ENCODE peak calls at places on chromosomes 13 and 19, in four cellular contexts. P is breast epithelium, C is PC-9, M is neuronal stem cell. A is an unnamed sample.

GRCh38 chr13:77306458-77306857 is 20.4 kb downstream of the MYCBP2 start:
- DNase-seq in C (no peak), P (no peak), M (no peak), A (no peak)

GRCh38 chr13:30845297-30846214 is 60.5 kb upstream of the MEDAG start:
- DNase-seq in M (no peak), P (no peak), C (no peak), A (no peak)

GRCh38 chr13:35598233-35598632 is 121.7 kb upstream of the MAB21L1 start:
- DNase-seq in P (no peak), M (no peak), C (no peak), A (no peak)

GRCh38 chr13:74674701-74675100 is 540.5 kb upstream of the KLF12 start:
- DNase-seq in P (no peak), M (no peak), C (no peak), A (no peak)

GRCh38 chr19:7550987-7551761 is 15.7 kb downstream of the PNPLA6 start:
- DNase-seq in C (no peak), M (peak), P (no peak), A (peak)

GRCh38 chr13:90545070-90545840 is 802.2 kb upstream of the MIR17HG start:
- DNase-seq in M (no peak), P (no peak), C (peak), A (no peak)

GRCh38 chr13:75372517-75372916 is 109.5 kb downstream of the TBC1D4 start:
- DNase-seq in M (peak), P (no peak), C (peak), A (no peak)

GRCh38 chr13:56349866-56350265 is 790.9 kb upstream of the PRR20A start:
- DNase-seq in C (no peak), P (no peak), M (no peak), A (no peak)

GRCh38 chr13:94641432-94641941 is 39.8 kb downstream of the GPR180 start:
- DNase-seq in M (no peak), P (no peak), C (no peak), A (no peak)

GRCh38 chr19:5292843-5293606 is 47.6 kb downstream of the PTPRS start:
- DNase-seq in C (peak), P (peak), M (peak), A (peak)

GRCh38 chr13:108962652-108963051 is 333.2 kb downstream of the MYO16 start:
- DNase-seq in M (no peak), P (no peak), C (no peak), A (no peak)

GRCh38 chr13:28564030-28564429 is 69.1 kb upstream of the FLT1 start:
- DNase-seq in C (peak), P (no peak), M (no peak), A (peak)

GRCh38 chr13:27489456-27489855 is 39.1 kb upstream of the MTIF3 start:
- DNase-seq in M (no peak), P (no peak), C (no peak), A (no peak)

GRCh38 chr13:110010433-110011135 is 224.2 kb upstream of the IRS2 start:
- DNase-seq in C (no peak), M (no peak), P (no peak), A (no peak)

GRCh38 chr19:39126593-39127187 is 1.1 kb downstream of the PAK4 start:
- DNase-seq in M (no peak), C (peak), P (no peak), A (peak)

GRCh38 chr19:46056536-46056935 is 15.7 kb upstream of the IGFL4 start:
- DNase-seq in C (no peak), M (no peak), P (no peak), A (no peak)

GRCh38 chr19:48310227-48310626 is 15.1 kb upstream of the EMP3 start:
- DNase-seq in C (no peak), P (no peak), M (no peak), A (no peak)
- H3K27ac ChIP-seq in C (no peak), P (no peak), M (no peak), A (no peak)

GRCh38 chr19:12200020-12200419 is 37.1 kb downstream of the ZNF136 start:
- DNase-seq in C (no peak), P (no peak), M (no peak), A (no peak)

GRCh38 chr19:12194827-12195500 is 32.1 kb downstream of the ZNF136 start:
- DNase-seq in C (peak), P (peak), M (peak), A (peak)

GRCh38 chr19:12198136-12198535 is 35.2 kb downstream of the ZNF136 start:
- DNase-seq in P (no peak), M (no peak), C (no peak), A (no peak)

GRCh38 chr19:12195501-12195860 is 32.6 kb downstream of the ZNF136 start:
- DNase-seq in C (no peak), P (no peak), M (peak), A (no peak)
- H3K4me3 ChIP-seq in C (no peak), P (peak), M (peak), A (peak)

GRCh38 chr19:55340784-55341147 is 1.1 kb downstream of the KMT5C start:
- DNase-seq in P (no peak), M (no peak), C (no peak), A (no peak)

GRCh38 chr19:55339225-55340143 is at the start of gene KMT5C:
- DNase-seq in M (peak), P (peak), C (peak), A (peak)

GRCh38 chr19:55340144-55340783 is 588 bp downstream of the KMT5C start:
- DNase-seq in M (no peak), P (no peak), C (no peak), A (peak)

GRCh38 chr19:55342044-55342531 is 2.4 kb downstream of the KMT5C start:
- DNase-seq in M (no peak), C (no peak), P (no peak), A (no peak)

DNA sequence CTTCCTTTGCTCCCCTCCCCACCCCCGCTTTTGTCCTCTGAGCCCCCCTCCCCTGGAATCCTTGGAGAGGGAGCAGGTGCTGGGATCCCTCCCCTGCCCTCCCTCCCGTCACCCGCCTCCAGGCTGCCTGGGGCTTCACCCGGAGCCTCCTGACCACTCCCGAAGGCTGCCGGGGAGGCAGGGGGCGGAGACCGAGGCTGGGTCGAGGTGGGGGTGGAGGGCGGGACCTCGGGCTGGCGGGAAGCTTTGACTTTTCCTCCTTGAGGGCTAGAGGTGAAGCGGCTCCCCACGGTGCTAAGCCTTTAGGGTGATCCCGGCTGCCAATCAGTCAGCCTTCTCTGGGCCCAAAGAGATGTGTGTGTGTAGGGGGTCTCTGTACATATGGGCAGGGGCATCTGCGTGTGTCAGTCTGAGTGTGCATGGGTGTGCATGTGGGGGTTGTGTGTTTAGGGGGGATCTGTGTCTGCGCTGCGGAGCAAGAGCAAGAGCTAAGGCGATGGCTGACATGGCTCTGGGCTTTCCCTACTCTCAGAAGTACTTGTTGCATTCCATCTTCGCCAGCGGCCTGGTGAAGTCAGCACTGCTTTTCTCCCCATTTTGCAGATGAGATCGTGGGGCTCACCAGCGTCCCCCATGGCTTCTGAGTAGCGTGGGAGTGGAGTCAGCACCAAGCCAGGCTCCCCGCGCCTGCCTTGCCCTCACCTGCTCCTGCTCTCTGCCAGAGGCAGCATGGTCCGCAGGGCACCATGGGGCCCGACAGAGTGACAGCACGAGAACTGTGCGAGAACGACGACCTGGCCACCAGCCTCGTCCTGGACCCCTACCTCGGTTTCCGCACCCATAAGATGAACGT is 1.7 kb downstream of the KMT5C start:
- DNase-seq in M (peak), C (peak), P (peak), A (peak)
- H3K27ac ChIP-seq in M (peak), C (no peak), P (peak), A (no peak)

GRCh38 chr13:70255406-70255991 is 147.2 kb upstream of the KLHL1 start:
- DNase-seq in P (no peak), C (no peak), M (no peak), A (no peak)
- H3K4me3 ChIP-seq in P (no peak), C (no peak), M (no peak), A (no peak)

GRCh38 chr13:33817843-33818661 is at the start of gene RFC3:
- DNase-seq in P (peak), C (peak), M (peak), A (peak)
- H3K27ac ChIP-seq in P (peak), C (peak), M (peak), A (peak)

DNA sequence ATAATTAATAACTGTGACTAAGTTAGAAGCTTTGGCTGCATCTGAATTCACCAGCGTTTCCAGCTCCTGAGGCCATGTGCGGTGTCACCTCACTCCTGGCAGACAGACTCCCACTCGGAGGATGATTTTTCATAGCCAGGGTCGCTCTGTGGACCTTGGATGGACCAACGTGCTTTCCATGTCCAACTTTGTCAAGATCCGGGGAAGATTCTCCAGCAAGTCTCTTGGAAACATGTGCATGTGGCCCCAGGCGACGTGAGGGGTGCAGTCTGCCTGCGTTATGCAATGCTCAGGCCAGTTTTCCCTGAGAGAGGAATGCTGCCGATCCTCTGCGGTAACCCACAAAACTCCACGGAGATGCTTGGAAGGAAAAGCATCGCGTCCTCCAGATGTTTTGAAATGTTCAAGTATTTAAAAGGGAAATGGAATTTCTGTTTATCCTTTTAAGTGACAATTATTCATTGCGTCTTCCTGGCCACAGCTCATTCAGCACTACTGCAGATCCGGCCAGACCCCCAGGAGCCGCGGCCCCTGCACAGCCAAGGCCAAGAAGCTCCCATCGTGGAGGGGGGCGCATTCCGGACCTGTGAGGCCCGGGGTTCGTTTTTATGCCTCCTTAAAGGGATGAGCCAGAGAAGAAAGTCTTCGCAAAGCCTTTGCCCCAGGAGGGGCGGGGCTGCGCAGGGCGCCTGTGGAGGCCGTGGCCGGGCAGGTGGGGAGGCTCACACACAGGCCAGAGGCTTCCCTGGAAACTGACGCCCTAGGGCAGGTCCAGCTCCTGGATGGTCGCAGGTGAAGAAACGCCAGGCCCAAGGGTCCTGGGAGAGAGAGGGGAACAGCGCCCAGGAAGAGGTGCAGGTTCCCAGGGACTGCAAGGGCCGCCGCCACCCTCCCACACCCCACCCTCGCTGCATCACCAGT is 46.0 kb downstream of the C13orf46 start:
- DNase-seq in C (peak), P (peak), M (no peak), A (no peak)
- H3K4me3 ChIP-seq in C (no peak), P (no peak), M (no peak), A (no peak)

DNA sequence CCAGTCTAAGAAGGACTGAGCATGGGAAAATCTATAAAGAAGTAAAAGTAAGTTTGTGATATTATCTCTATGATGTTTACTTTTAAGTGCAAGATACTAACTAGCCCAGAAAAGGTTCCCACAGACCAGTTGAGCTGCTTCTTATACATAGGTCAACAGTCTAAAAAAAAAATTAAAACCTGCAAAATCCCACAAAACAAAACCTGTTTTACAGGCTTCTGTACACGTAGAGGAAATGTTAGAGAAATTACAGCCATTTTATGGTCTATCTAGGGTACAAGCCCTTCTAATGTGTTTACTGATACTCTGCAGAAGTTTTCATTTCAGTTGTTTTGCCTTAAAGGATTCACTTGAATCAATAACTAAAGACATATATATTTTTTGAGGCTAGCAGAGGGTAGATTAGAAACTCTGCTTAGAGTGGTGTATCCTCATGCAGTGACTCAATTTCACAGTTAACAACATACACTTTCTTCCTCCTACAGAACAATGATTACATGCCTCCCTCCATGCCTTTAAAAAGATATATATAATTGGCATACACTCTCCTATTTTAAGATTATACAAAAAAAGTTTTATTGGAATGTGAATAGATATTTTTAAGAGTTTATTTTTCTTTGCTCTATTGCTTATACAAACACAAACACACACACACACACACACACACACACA is 43.9 kb downstream of the CAB39L start:
- DNase-seq in M (no peak), P (no peak), C (no peak), A (no peak)
- H3K27ac ChIP-seq in M (no peak), P (peak), C (peak), A (peak)

GRCh38 chr19:1247747-1248453 is 483 bp upstream of the MIDN start:
- DNase-seq in C (peak), M (no peak), P (no peak), A (peak)

GRCh38 chr19:1244693-1245451 is 3.3 kb downstream of the ATP5F1D start:
- DNase-seq in M (no peak), P (no peak), C (no peak), A (peak)

GRCh38 chr19:1245884-1246816 is 2.2 kb upstream of the MIDN start:
- DNase-seq in C (no peak), M (no peak), P (no peak), A (peak)

GRCh38 chr19:1243768-1244692 is 2.5 kb downstream of the ATP5F1D start:
- DNase-seq in P (peak), M (no peak), C (peak), A (peak)

DNA sequence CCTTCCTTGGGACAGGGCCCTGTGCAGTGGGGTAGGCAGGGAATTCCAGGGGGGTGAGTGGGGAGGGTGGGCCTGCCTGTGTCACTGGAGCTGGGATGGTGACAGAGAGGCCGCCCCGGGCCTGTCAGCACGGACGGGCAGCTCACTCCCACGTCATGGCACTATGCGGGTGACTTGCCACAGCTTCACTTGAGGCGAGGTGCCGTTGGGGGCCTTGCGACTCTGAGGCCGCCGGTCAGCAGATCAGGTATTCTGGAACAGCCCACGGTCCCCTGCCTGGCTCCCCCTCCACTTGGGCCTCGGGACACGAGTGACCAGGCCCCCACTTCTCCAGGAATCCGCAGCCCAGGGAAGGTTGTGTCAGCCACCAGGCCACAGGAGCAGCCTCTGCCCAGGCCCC is 2.9 kb upstream of the MIDN start:
- DNase-seq in P (no peak), C (no peak), M (no peak), A (no peak)
- H3K4me3 ChIP-seq in P (no peak), C (no peak), M (no peak), A (no peak)

A was measured in lower lobe of right lung.